ENCODE peak calls at places on chromosomes 4 and X, in ten cellular contexts. Y, N, U, H, C, S, I, Q, R and A are unnamed samples.

GRCh38 chrX:135543924-135544323 is 23.5 kb downstream of the INTS6L start:
- DNase-seq in Y (no peak), N (no peak), I (no peak), R (no peak), U (no peak), Q (no peak), S (peak), C (no peak), H (peak), A (no peak)

GRCh38 chr4:79413486-79413885 is 5.5 kb upstream of the GK2 start:
- DNase-seq in S (no peak), R (no peak), Q (peak), U (no peak), I (no peak), H (no peak), C (no peak), Y (no peak), N (no peak), A (no peak)

GRCh38 chrX:150692296-150692695 is 900 bp upstream of the MTMR1 start:
- DNase-seq in H (no peak), R (no peak), U (no peak), Q (no peak), S (no peak), Y (no peak), N (no peak), I (no peak), C (no peak), A (no peak)

GRCh38 chrX:150872773-150873336 is 25.6 kb downstream of the CD99L2 start:
- DNase-seq in S (no peak), I (no peak), H (no peak), Y (no peak), U (no peak), C (no peak), Q (no peak), N (no peak), R (no peak), A (no peak)

GRCh38 chr4:99868126-99868596 is 26.1 kb downstream of the LAMTOR3 start:
- DNase-seq in I (no peak), S (no peak), Y (no peak), R (peak), N (no peak), H (no peak), U (peak), Q (no peak), C (peak), A (no peak)

GRCh38 chrX:45515262-45516215 is 314.9 kb upstream of the DIPK2B start:
- DNase-seq in N (no peak), U (peak), R (peak), Y (no peak), Q (no peak), S (peak), I (no peak), H (peak), C (peak), A (peak)

GRCh38 chrX:15242899-15243555 is 26.9 kb downstream of the ASB9 start:
- DNase-seq in R (peak), Y (peak), Q (no peak), H (peak), N (no peak), S (peak), U (peak), C (peak), I (peak), A (peak)

GRCh38 chrX:10146350-10146749 is 10.4 kb upstream of the CLCN4 start:
- DNase-seq in C (peak), R (no peak), S (no peak), H (no peak), N (no peak), I (no peak), Q (no peak), Y (no peak), U (no peak), A (no peak)

GRCh38 chrX:153646620-153647373 is at the start of gene DUSP9:
- DNase-seq in I (peak), H (no peak), S (no peak), Y (no peak), Q (no peak), U (peak), C (no peak), N (no peak), R (no peak), A (no peak)